ENCODE peak calls at places on chromosomes 7 and 10, in six cellular contexts. C, I, D, W, O and B are unnamed samples.
A peak's percentile ranks its signal among the peaks of the same experiment; 100 is the strongest.

GRCh38 chr7:132242192-132242812 is 334.0 kb downstream of the PLXNA4 start:
- DNase-seq in I (no peak), O (no peak), C (no peak), D (no peak), W (no peak), B (no peak)

GRCh38 chr10:49036638-49037037 is 78.7 kb downstream of the VSTM4 start:
- DNase-seq in C (no peak), O (no peak), D (no peak), I (no peak), W (no peak), B (no peak)

GRCh38 chr10:125284875-125285597 is 124.7 kb upstream of the CTBP2 start:
- DNase-seq in W (no peak), O (no peak), I (no peak), D (no peak), C (no peak), B (no peak)

GRCh38 chr7:22375359-22376048 is 18.6 kb upstream of the RAPGEF5 start:
- DNase-seq in O (no peak), W (no peak), D (peak; percentile 45), I (no peak), C (no peak), B (no peak)

GRCh38 chr10:5319863-5320262 is 44.9 kb upstream of the UCN3 start:
- DNase-seq in I (no peak), O (no peak), D (no peak), C (no peak), W (no peak), B (no peak)

GRCh38 chr10:42783181-42783549 is 570 bp downstream of the BMS1 start:
- DNase-seq in W (peak; percentile 29), I (no peak), D (peak; percentile 62), O (peak; percentile 85), C (no peak), B (no peak)

GRCh38 chr10:93259126-93259525 is 185.4 kb downstream of the CYP26A1 start:
- DNase-seq in O (no peak), I (no peak), C (no peak), W (no peak), D (no peak), B (no peak)

GRCh38 chr10:114709966-114710365 is 51.9 kb upstream of the ABLIM1 start:
- DNase-seq in I (no peak), O (no peak), C (no peak), D (peak; percentile 18), W (no peak), B (no peak)

GRCh38 chr10:12940791-12941190 is 60.7 kb downstream of the CCDC3 start:
- DNase-seq in D (no peak), O (no peak), C (no peak), I (no peak), W (no peak), B (no peak)

GRCh38 chr7:149625339-149625946 is 127.8 kb upstream of the ZNF746 start:
- DNase-seq in I (peak; percentile 65), D (peak; percentile 62), C (no peak), W (peak; percentile 83), O (no peak), B (no peak)

GRCh38 chr7:94396606-94397005 is 1.9 kb downstream of the COL1A2 start:
- DNase-seq in C (no peak), I (no peak), O (peak; percentile 65), D (peak; percentile 55), W (no peak), B (peak; percentile 33)

GRCh38 chr10:86393401-86393800 is 26.8 kb upstream of the GRID1 start:
- DNase-seq in C (no peak), D (no peak), O (no peak), I (no peak), W (no peak), B (no peak)

GRCh38 chr10:132098539-132099421 is 33.0 kb downstream of the JAKMIP3 start:
- DNase-seq in I (no peak), O (no peak), C (no peak), W (no peak), D (no peak), B (no peak)